ENCODE peak calls at places on chromosomes 4 and X, in ten cellular contexts. M is mucosa of descending colon; U is GM23338; A is endothelial cell of umbilical vein; H is A673; Z is cardiac fibroblast; X is CD4-positive, alpha-beta memory T cell; N is astrocyte; W is spleen; Q is PC-3. O is an unnamed sample.

GRCh38 chrX:101062171-101062570 is 10.3 kb upstream of the TRMT2B start:
- DNase-seq in M (no peak), U (peak), A (no peak), H (no peak), Z (no peak), X (no peak), N (no peak), W (no peak), Q (no peak), O (no peak)

GRCh38 chr4:127685292-127685691 is 44.9 kb upstream of the SLC25A31 start:
- DNase-seq in M (no peak), U (no peak), A (peak), H (no peak), Z (peak), X (no peak), N (peak), W (no peak), Q (peak), O (no peak)

GRCh38 chr4:113125418-113125817 is 76.0 kb downstream of the ANK2 start:
- DNase-seq in M (no peak), U (no peak), A (no peak), H (no peak), Z (no peak), X (no peak), N (no peak), W (no peak), Q (peak), O (no peak)

GRCh38 chrX:54721424-54721823 is 76.6 kb downstream of the ITIH6 start:
- DNase-seq in M (no peak), U (no peak), A (no peak), H (no peak), Z (no peak), X (no peak), N (no peak), W (no peak), Q (peak), O (no peak)

GRCh38 chrX:130402211-130402684 is 461 bp downstream of the RBMX2 start:
- DNase-seq in M (no peak), U (no peak), A (peak), H (no peak), Z (no peak), X (no peak), N (no peak), W (no peak), Q (no peak), O (no peak)

GRCh38 chr4:152640058-152640921 is 39.5 kb downstream of the TMEM154 start:
- DNase-seq in M (no peak), U (peak), A (peak), H (peak), Z (peak), X (peak), N (no peak), W (no peak), Q (peak), O (no peak)

GRCh38 chr4:156169011-156169410 is 215.3 kb upstream of the CTSO start:
- DNase-seq in M (no peak), U (peak), A (peak), H (peak), Z (peak), X (no peak), N (peak), W (no peak), Q (peak), O (peak)

GRCh38 chr4:172357006-172357405 is 543.8 kb downstream of the GALNTL6 start:
- DNase-seq in M (no peak), U (no peak), A (no peak), H (peak), Z (no peak), X (no peak), N (no peak), W (no peak), Q (no peak), O (no peak)

GRCh38 chr4:123631699-123632098 is 235.1 kb downstream of the SPRY1 start:
- DNase-seq in M (no peak), U (no peak), A (no peak), H (peak), Z (peak), X (no peak), N (peak), W (no peak), Q (peak), O (peak)

GRCh38 chr4:76896731-76897521 is 1.0 kb downstream of the SOWAHB start:
- DNase-seq in M (peak), U (peak), A (peak), H (peak), Z (peak), X (peak), N (peak), W (no peak), Q (peak), O (no peak)

GRCh38 chr4:89336818-89337395 is 29.3 kb upstream of the GPRIN3 start:
- DNase-seq in M (no peak), U (no peak), A (no peak), H (no peak), Z (no peak), X (no peak), N (no peak), W (no peak), Q (no peak), O (no peak)

GRCh38 chr4:33715996-33716395 is 2528.3 kb downstream of the ARAP2 start:
- DNase-seq in M (no peak), U (no peak), A (no peak), H (no peak), Z (peak), X (no peak), N (peak), W (no peak), Q (peak), O (peak)

GRCh38 chr4:153257966-153258365 is 53.7 kb downstream of the TRIM2 start:
- DNase-seq in M (no peak), U (peak), A (no peak), H (no peak), Z (no peak), X (no peak), N (no peak), W (no peak), Q (no peak), O (no peak)

GRCh38 chr4:150297861-150298474 is 219.7 kb downstream of the DCLK2 start:
- DNase-seq in M (no peak), U (peak), A (peak), H (peak), Z (peak), X (peak), N (peak), W (no peak), Q (peak), O (peak)

GRCh38 chr4:173258866-173259265 is 75.3 kb downstream of the HMGB2 start:
- DNase-seq in M (no peak), U (no peak), A (no peak), H (peak), Z (no peak), X (no peak), N (no peak), W (no peak), Q (no peak), O (no peak)

GRCh38 chr4:108840426-108840975 is 77.6 kb upstream of the ETNPPL start:
- DNase-seq in M (no peak), U (no peak), A (no peak), H (no peak), Z (no peak), X (no peak), N (no peak), W (no peak), Q (no peak), O (no peak)

GRCh38 chrX:31550169-31550568 is 478.3 kb upstream of the FTHL17 start:
- DNase-seq in M (no peak), U (no peak), A (no peak), H (no peak), Z (no peak), X (no peak), N (no peak), W (no peak), Q (no peak), O (no peak)

GRCh38 chr4:57981123-57981522 is 870.9 kb upstream of the IGFBP7 start:
- DNase-seq in M (no peak), U (no peak), A (no peak), H (no peak), Z (no peak), X (no peak), N (no peak), W (no peak), Q (no peak), O (no peak)

GRCh38 chr4:24116107-24116506 is 226.3 kb upstream of the PPARGC1A start:
- DNase-seq in M (no peak), U (no peak), A (no peak), H (no peak), Z (no peak), X (no peak), N (no peak), W (no peak), Q (no peak), O (no peak)

GRCh38 chr4:90328558-90328957 is 201.4 kb downstream of the CCSER1 start:
- DNase-seq in M (peak), U (peak), A (peak), H (peak), Z (peak), X (no peak), N (peak), W (no peak), Q (peak), O (peak)

GRCh38 chrX:15564981-15565579 is 35.7 kb downstream of the ACE2 start:
- DNase-seq in M (peak), U (peak), A (peak), H (peak), Z (peak), X (no peak), N (peak), W (no peak), Q (peak), O (peak)

GRCh38 chr4:5206391-5206790 is 155.1 kb downstream of the STK32B start:
- DNase-seq in M (no peak), U (no peak), A (no peak), H (peak), Z (peak), X (no peak), N (peak), W (no peak), Q (peak), O (peak)

GRCh38 chr4:54152846-54153600 is 53.1 kb downstream of the GSX2 start:
- DNase-seq in M (no peak), U (no peak), A (no peak), H (no peak), Z (peak), X (no peak), N (peak), W (no peak), Q (peak), O (peak)

GRCh38 chr4:121220698-121221097 is 56.6 kb upstream of the TNIP3 start:
- DNase-seq in M (no peak), U (no peak), A (no peak), H (peak), Z (no peak), X (no peak), N (no peak), W (no peak), Q (no peak), O (no peak)

GRCh38 chr4:54664400-54664799 is 6.6 kb downstream of the KIT start:
- DNase-seq in M (no peak), U (no peak), A (no peak), H (no peak), Z (no peak), X (no peak), N (no peak), W (no peak), Q (no peak), O (no peak)

GRCh38 chr4:10587697-10588096 is 96.9 kb downstream of the CLNK start:
- DNase-seq in M (peak), U (no peak), A (no peak), H (no peak), Z (no peak), X (no peak), N (peak), W (peak), Q (no peak), O (no peak)

GRCh38 chrX:30653415-30654131 is at the start of gene GK:
- DNase-seq in M (no peak), U (peak), A (peak), H (peak), Z (no peak), X (no peak), N (no peak), W (peak), Q (peak), O (no peak)

GRCh38 chr4:148716361-148717063 is 274.3 kb upstream of the NR3C2 start:
- DNase-seq in M (no peak), U (peak), A (peak), H (no peak), Z (peak), X (no peak), N (no peak), W (no peak), Q (peak), O (no peak)

GRCh38 chr4:14294611-14295010 is 667.1 kb upstream of the BOD1L1 start:
- DNase-seq in M (no peak), U (no peak), A (no peak), H (no peak), Z (peak), X (no peak), N (peak), W (no peak), Q (peak), O (peak)

GRCh38 chr4:73152893-73153292 is 83.4 kb upstream of the COX18 start:
- DNase-seq in M (no peak), U (no peak), A (no peak), H (no peak), Z (peak), X (no peak), N (no peak), W (no peak), Q (no peak), O (no peak)

GRCh38 chr4:139975830-139976272 is 178.1 kb downstream of the MAML3 start:
- DNase-seq in M (no peak), U (no peak), A (peak), H (no peak), Z (peak), X (no peak), N (no peak), W (no peak), Q (peak), O (peak)

GRCh38 chr4:121741751-121742150 is 23.2 kb downstream of the SMIM43 start:
- DNase-seq in M (no peak), U (no peak), A (no peak), H (no peak), Z (peak), X (no peak), N (no peak), W (no peak), Q (no peak), O (no peak)

GRCh38 chr4:28277931-28278330 is 1417.3 kb downstream of the STIM2 start:
- DNase-seq in M (no peak), U (no peak), A (peak), H (no peak), Z (no peak), X (no peak), N (no peak), W (no peak), Q (peak), O (no peak)

GRCh38 chrX:74535633-74536141 is 78.7 kb downstream of the RLIM start:
- DNase-seq in M (peak), U (peak), A (peak), H (peak), Z (peak), X (peak), N (peak), W (peak), Q (peak), O (peak)

GRCh38 chr4:169311643-169312365 is 41.0 kb upstream of the SH3RF1 start:
- DNase-seq in M (no peak), U (peak), A (peak), H (peak), Z (peak), X (no peak), N (no peak), W (no peak), Q (peak), O (no peak)

GRCh38 chr4:69489856-69490255 is 5.8 kb downstream of the UGT2B4 start:
- DNase-seq in M (no peak), U (no peak), A (no peak), H (no peak), Z (no peak), X (no peak), N (peak), W (no peak), Q (no peak), O (peak)

GRCh38 chrX:47214435-47215077 is 3.9 kb upstream of the CDK16 start:
- DNase-seq in M (no peak), U (no peak), A (no peak), H (no peak), Z (no peak), X (no peak), N (no peak), W (peak), Q (no peak), O (no peak)

GRCh38 chr4:100421356-100421978 is 96.4 kb downstream of the EMCN start:
- DNase-seq in M (no peak), U (peak), A (peak), H (peak), Z (peak), X (no peak), N (peak), W (no peak), Q (peak), O (peak)

GRCh38 chr4:25908491-25908901 is 5.5 kb upstream of the SMIM20 start:
- DNase-seq in M (no peak), U (no peak), A (peak), H (peak), Z (peak), X (no peak), N (peak), W (no peak), Q (peak), O (peak)

GRCh38 chr4:23392860-23393458 is 496.9 kb downstream of the PPARGC1A start:
- DNase-seq in M (no peak), U (no peak), A (no peak), H (no peak), Z (no peak), X (no peak), N (no peak), W (no peak), Q (no peak), O (no peak)

GRCh38 chr4:374298-375160 is 36.9 kb downstream of the ZNF141 start:
- DNase-seq in M (no peak), U (no peak), A (no peak), H (no peak), Z (no peak), X (no peak), N (no peak), W (no peak), Q (no peak), O (no peak)
- H3K4me3 ChIP-seq in M (no peak), U (peak), A (no peak), H (no peak), Z (no peak), X (no peak), N (no peak), W (no peak), Q (no peak), O (no peak)

GRCh38 chr4:186566068-186566467 is 10.7 kb upstream of the MTNR1A start:
- DNase-seq in M (no peak), U (no peak), A (no peak), H (no peak), Z (no peak), X (no peak), N (no peak), W (no peak), Q (peak), O (no peak)

GRCh38 chr4:186569533-186570192 is 14.3 kb upstream of the MTNR1A start:
- DNase-seq in M (peak), U (no peak), A (no peak), H (no peak), Z (no peak), X (no peak), N (no peak), W (no peak), Q (no peak), O (no peak)

GRCh38 chr4:186570193-186570996 is 15.0 kb upstream of the MTNR1A start:
- DNase-seq in M (peak), U (no peak), A (no peak), H (no peak), Z (peak), X (no peak), N (peak), W (no peak), Q (no peak), O (peak)
- H3K4me3 ChIP-seq in M (no peak), U (no peak), A (no peak), H (no peak), Z (peak), X (no peak), N (peak), W (no peak), Q (no peak), O (peak)

GRCh38 chr4:125591290-125591689 is 276.5 kb downstream of the FAT4 start:
- DNase-seq in M (no peak), U (no peak), A (no peak), H (no peak), Z (no peak), X (no peak), N (no peak), W (no peak), Q (no peak), O (no peak)

GRCh38 chr4:125594203-125594602 is 279.4 kb downstream of the FAT4 start:
- DNase-seq in M (no peak), U (no peak), A (peak), H (no peak), Z (no peak), X (no peak), N (no peak), W (no peak), Q (no peak), O (no peak)

DNA sequence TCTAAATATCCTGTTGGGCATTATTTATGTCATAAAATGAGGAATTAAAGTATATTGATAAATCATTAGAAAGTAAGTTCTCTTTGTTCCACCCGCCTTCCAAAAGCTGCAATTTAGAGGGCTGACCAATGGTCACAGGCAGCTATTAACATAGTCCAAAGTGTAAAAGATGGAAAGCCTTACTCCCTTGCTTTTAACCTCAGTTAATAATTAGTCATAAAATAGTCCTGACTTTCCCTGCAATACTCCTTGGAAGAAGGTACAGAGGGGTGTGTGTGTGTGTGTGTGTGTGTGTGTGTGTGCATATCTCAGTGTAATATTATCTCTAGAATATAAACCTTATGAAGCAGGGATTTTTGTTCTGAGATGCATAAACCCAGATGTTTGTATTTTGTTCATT is 275.4 kb downstream of the FAT4 start:
- DNase-seq in M (no peak), U (no peak), A (no peak), H (no peak), Z (no peak), X (no peak), N (no peak), W (no peak), Q (no peak), O (no peak)
- H3K4me3 ChIP-seq in M (no peak), U (no peak), A (no peak), H (no peak), Z (no peak), X (no peak), N (no peak), W (no peak), Q (no peak), O (no peak)

GRCh38 chr4:98283219-98284199 is 22.3 kb downstream of the RAP1GDS1 start:
- DNase-seq in M (no peak), U (no peak), A (no peak), H (no peak), Z (no peak), X (no peak), N (peak), W (no peak), Q (peak), O (no peak)
- H3K4me3 ChIP-seq in M (no peak), U (no peak), A (no peak), H (no peak), Z (no peak), X (no peak), N (no peak), W (no peak), Q (no peak), O (no peak)

GRCh38 chrX:45762699-45763647 is 562.3 kb upstream of the DIPK2B start:
- DNase-seq in M (no peak), U (no peak), A (peak), H (no peak), Z (no peak), X (no peak), N (peak), W (no peak), Q (peak), O (no peak)

GRCh38 chrX:45765281-45765680 is 564.6 kb upstream of the DIPK2B start:
- DNase-seq in M (no peak), U (no peak), A (no peak), H (no peak), Z (no peak), X (no peak), N (no peak), W (no peak), Q (no peak), O (no peak)

GRCh38 chrX:45767021-45767491 is 566.4 kb upstream of the DIPK2B start:
- DNase-seq in M (no peak), U (no peak), A (peak), H (peak), Z (peak), X (no peak), N (peak), W (no peak), Q (peak), O (no peak)

GRCh38 chrX:45768666-45769065 is 568.0 kb upstream of the DIPK2B start:
- DNase-seq in M (no peak), U (no peak), A (no peak), H (no peak), Z (no peak), X (no peak), N (no peak), W (no peak), Q (no peak), O (no peak)

GRCh38 chrX:45765726-45766125 is 565.0 kb upstream of the DIPK2B start:
- DNase-seq in M (no peak), U (no peak), A (no peak), H (no peak), Z (no peak), X (no peak), N (peak), W (no peak), Q (peak), O (no peak)
- H3K4me3 ChIP-seq in M (no peak), U (no peak), A (peak), H (no peak), Z (no peak), X (no peak), N (peak), W (no peak), Q (peak), O (peak)

GRCh38 chrX:19874391-19875050 is 12.9 kb downstream of the SH3KBP1 start:
- DNase-seq in M (no peak), U (no peak), A (no peak), H (no peak), Z (no peak), X (no peak), N (no peak), W (no peak), Q (no peak), O (no peak)
- H3K4me3 ChIP-seq in M (no peak), U (no peak), A (no peak), H (no peak), Z (no peak), X (no peak), N (no peak), W (no peak), Q (peak), O (no peak)

GRCh38 chr4:184812651-184813181 is 13.1 kb downstream of the ACSL1 start:
- DNase-seq in M (no peak), U (no peak), A (no peak), H (no peak), Z (peak), X (no peak), N (no peak), W (no peak), Q (peak), O (no peak)
- H3K4me3 ChIP-seq in M (no peak), U (no peak), A (no peak), H (no peak), Z (no peak), X (no peak), N (no peak), W (no peak), Q (peak), O (no peak)

O was measured in skeletal muscle cell.